ENCODE peak calls at places on chromosomes 12 and 14, in six cellular contexts. Z is stomach; T is CD8-positive, alpha-beta memory T cell; K is right atrium auricular region; U is esophagus muscularis mucosa; I is tibial nerve. G is an unnamed sample.
A peak's percentile ranks its signal among the peaks of the same experiment; 100 is the strongest.

GRCh38 chr12:12397184-12397583 is 40.3 kb downstream of the BORCS5 start:
- DNase-seq in Z (no peak), K (no peak), I (no peak), U (no peak), T (no peak), G (no peak)

GRCh38 chr14:89214221-89214965 is 202.6 kb downstream of the FOXN3 start:
- DNase-seq in T (no peak), K (peak; percentile 87), Z (peak; percentile 96), I (no peak), U (no peak), G (no peak)

GRCh38 chr14:52862652-52863338 is 71.4 kb upstream of the GNPNAT1 start:
- DNase-seq in T (no peak), K (no peak), I (no peak), Z (no peak), U (no peak), G (no peak)

GRCh38 chr12:40325349-40325960 is 100.7 kb downstream of the LRRK2 start:
- DNase-seq in U (no peak), Z (no peak), T (no peak), I (no peak), K (no peak), G (peak; percentile 57)

GRCh38 chr12:106119301-106119700 is 19.5 kb downstream of the NUAK1 start:
- DNase-seq in K (no peak), I (no peak), T (no peak), U (no peak), Z (no peak), G (no peak)

GRCh38 chr12:126681676-126682075 is 1585.3 kb upstream of the TMEM132C start:
- DNase-seq in I (no peak), Z (no peak), U (no peak), T (no peak), K (no peak), G (no peak)

GRCh38 chr14:51145246-51145645 is 50.3 kb upstream of the TRIM9 start:
- DNase-seq in Z (no peak), T (no peak), U (no peak), I (no peak), K (no peak), G (no peak)

GRCh38 chr14:69059658-69060648 is 80.9 kb upstream of the ACTN1 start:
- DNase-seq in I (no peak), T (no peak), K (peak; percentile 87), U (no peak), Z (no peak), G (no peak)

GRCh38 chr14:55249423-55249822 is 21.8 kb upstream of the FBXO34 start:
- DNase-seq in Z (no peak), T (no peak), K (no peak), I (no peak), U (no peak), G (no peak)

GRCh38 chr12:123983822-123984485 is 10.9 kb downstream of the ZNF664 start:
- DNase-seq in U (no peak), I (no peak), Z (peak; percentile 41), K (no peak), T (peak; percentile 47), G (peak; percentile 82)

GRCh38 chr12:130425698-130426245 is 88.1 kb downstream of the PIWIL1 start:
- DNase-seq in T (no peak), U (no peak), Z (no peak), K (no peak), I (no peak), G (no peak)

GRCh38 chr12:22974865-22975264 is 349.9 kb downstream of the ETNK1 start:
- DNase-seq in I (no peak), Z (no peak), T (no peak), U (no peak), K (no peak), G (no peak)

GRCh38 chr14:31395572-31396205 is 24.7 kb downstream of the HEATR5A start:
- DNase-seq in U (no peak), I (no peak), Z (no peak), T (no peak), K (no peak), G (no peak)

GRCh38 chr12:105706321-105706972 is 376.0 kb downstream of the C12orf75 start:
- DNase-seq in K (no peak), T (no peak), I (no peak), Z (no peak), U (no peak), G (peak; percentile 64)

GRCh38 chr14:103597623-103598372 is 31.2 kb upstream of the KLC1 start:
- DNase-seq in K (peak; percentile 70), T (no peak), Z (no peak), U (no peak), I (no peak), G (no peak)

GRCh38 chr12:50562485-50563433 is 58.0 kb downstream of the DIP2B start:
- DNase-seq in T (no peak), K (no peak), I (no peak), U (no peak), Z (no peak), G (no peak)

GRCh38 chr12:3747976-3748619 is 4.8 kb downstream of the CRACR2A start:
- DNase-seq in U (peak; percentile 75), I (no peak), K (peak; percentile 53), Z (no peak), T (no peak), G (peak; percentile 14)

GRCh38 chr12:71567562-71567961 is 96.1 kb downstream of the ZFC3H1 start:
- DNase-seq in Z (no peak), K (no peak), T (no peak), U (no peak), I (no peak), G (no peak)

GRCh38 chr14:76826122-76826521 is at the start of gene LRRC74A:
- DNase-seq in Z (no peak), I (no peak), K (no peak), T (no peak), U (no peak), G (no peak)

GRCh38 chr12:44618960-44619359 is 257.2 kb downstream of the NELL2 start:
- DNase-seq in K (no peak), T (no peak), Z (no peak), I (no peak), U (no peak), G (no peak)

GRCh38 chr14:75205586-75205985 is 29.2 kb upstream of the TMED10 start:
- DNase-seq in T (no peak), U (no peak), Z (no peak), I (no peak), K (no peak), G (no peak)

DNA sequence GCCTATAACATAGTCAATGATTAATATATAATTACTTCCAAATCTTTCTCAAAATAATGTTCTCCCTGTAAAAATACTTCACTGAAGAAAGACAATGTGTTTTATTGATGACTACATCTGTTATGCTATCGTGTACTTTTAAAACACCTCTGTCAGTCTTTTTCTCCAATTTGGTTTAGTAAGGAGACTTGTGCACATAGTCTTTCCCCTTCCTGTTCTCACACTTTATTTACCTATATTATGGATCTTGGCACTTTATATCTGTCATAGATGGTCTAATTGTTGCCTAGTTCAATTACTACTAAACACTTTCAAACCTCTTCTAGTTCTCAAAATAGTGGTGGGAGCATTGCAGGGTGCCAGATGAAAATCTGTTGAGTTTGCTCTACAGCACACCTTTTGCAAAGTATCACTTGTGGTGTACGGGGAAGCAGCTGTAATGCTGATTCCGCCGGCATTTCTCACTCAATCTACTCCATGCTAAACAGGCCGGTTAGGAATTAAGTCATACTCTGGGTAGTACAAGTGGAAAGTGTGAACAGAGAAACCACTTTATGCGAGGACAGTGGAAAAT is 1.1 kb upstream of the INSM2 start:
- DNase-seq in T (no peak), U (no peak), K (no peak), Z (no peak), I (no peak), G (no peak)
- H3K27me3 ChIP-seq in T (peaks cover 21% of the 10 kb centered on the region), U (peaks cover 24% of the 10 kb centered on the region), K (peaks cover 23% of the 10 kb centered on the region), Z (peaks cover 77% of the 10 kb centered on the region), I (no peaks in the 10 kb centered on the region), G (peaks cover 94% of the 10 kb centered on the region)

GRCh38 chr12:56633465-56634241 is 3.5 kb upstream of the BAZ2A start:
- DNase-seq in I (no peak), T (no peak), U (no peak), Z (no peak), K (no peak), G (peak; percentile 72)

GRCh38 chr12:56630180-56630632 is at the start of gene BAZ2A:
- DNase-seq in T (peak; percentile 82), Z (peak; percentile 90), I (peak; percentile 72), K (peak; percentile 85), U (peak; percentile 96), G (peak; percentile 99)

GRCh38 chr12:56632701-56633464 is 2.8 kb upstream of the BAZ2A start:
- DNase-seq in T (no peak), K (no peak), U (no peak), I (no peak), Z (no peak), G (peak; percentile 59)

GRCh38 chr12:56634242-56634836 is 4.2 kb upstream of the BAZ2A start:
- DNase-seq in K (no peak), I (no peak), Z (peak; percentile 77), U (no peak), T (peak; percentile 43), G (peak; percentile 96)

DNA sequence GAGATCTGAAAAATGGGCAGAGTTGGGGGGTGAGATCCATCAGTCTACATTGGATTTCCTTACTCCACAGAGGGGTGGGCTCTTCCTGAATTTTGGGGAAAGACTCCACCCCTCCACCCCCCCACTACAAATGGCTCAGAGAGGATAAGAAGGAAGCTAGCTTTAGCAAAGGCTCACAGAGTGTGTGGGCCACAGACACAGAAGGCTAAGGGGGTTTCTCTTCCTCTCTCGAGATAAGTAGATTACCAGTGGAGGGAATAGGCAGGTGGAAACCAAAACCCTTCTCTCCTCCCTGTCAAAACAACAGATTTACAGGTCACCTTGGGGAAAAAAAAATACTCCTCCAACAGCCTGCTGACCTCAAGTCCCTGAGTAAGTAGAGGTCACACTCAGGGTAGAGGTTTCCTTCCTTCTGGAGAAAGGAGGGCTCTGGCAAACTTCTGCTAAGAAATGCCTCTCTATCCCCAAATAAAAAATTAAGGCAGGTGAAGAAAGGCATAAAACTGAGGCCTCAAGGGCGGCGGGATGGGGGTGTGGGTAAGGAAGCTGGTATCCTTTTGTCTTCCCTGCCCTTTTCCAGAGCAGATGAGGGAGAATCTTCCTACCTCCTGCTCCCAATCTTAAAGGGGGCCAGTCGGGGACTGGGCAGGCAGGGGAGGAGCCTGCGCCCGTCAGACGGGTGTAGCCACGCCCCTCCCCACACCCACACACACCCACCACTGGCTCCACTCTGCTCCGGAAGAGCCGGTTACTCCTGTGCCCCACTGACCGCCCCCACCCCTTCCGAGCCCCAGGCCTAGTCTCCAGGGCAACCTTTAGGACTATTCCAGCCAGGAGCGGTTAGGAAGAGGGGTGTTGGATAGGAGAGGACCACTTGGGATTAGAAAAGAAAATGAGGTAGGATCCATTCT is 1.9 kb upstream of the BAZ2A start:
- DNase-seq in U (peak; percentile 93), T (peak; percentile 39), K (peak; percentile 64), I (peak; percentile 48), Z (peak; percentile 82), G (peak; percentile 90)
- H3K27ac ChIP-seq in U (peak overlapping the region; percentile 88), T (peak overlapping the region; percentile 17), K (peak overlapping the region; percentile 91), I (peak overlapping the region; percentile 61), Z (peak overlapping the region; percentile 55), G (peak overlapping the region; percentile 66)

GRCh38 chr12:125296701-125297100 is 231.5 kb downstream of the AACS start:
- DNase-seq in T (no peak), I (no peak), K (no peak), Z (no peak), U (no peak), G (no peak)
- H3K27me3 ChIP-seq in T (no peaks in the 10 kb centered on the region), I (no peaks in the 10 kb centered on the region), K (no peaks in the 10 kb centered on the region), Z (peaks cover 25% of the 10 kb centered on the region), U (no peaks in the 10 kb centered on the region), G (no peaks in the 10 kb centered on the region)

DNA sequence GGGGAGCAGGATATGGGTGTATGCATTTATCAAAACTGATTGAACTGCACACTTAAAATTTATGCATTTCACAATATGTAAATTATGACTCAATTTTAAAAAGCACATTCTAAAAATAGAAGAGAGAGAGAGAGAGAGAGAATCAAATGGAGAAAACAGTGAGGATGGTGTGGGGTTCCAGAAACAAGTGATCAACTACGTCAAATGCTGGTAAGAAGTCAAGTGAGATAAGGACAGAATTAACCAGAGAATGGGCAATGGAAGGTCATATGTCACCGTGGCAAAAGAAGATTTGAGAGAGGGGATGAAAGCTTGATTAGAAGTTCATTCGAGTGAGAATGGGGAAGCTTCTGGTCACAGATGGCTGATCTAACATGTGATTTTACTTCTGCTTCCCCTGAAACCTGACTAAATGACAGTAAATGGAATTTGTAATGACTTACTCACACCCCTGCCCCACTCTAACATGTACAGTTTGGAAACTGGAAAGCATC is 276.4 kb upstream of the AMIGO2 start:
- DNase-seq in U (no peak), K (no peak), Z (no peak), T (no peak), I (no peak), G (no peak)
- H3K27ac ChIP-seq in U (no peak overlapping the region), K (no peak overlapping the region), Z (no peak overlapping the region), T (no peak overlapping the region), I (no peak overlapping the region), G (no peak overlapping the region)